ENCODE peak calls at places on chromosome 1, in nine cellular contexts. One of them, this sample, is unnamed.

GRCh38 chr1:152347116-152347728 is 12.6 kb downstream of the FLG2 start:
- DNase-seq in AG04449: no peak
- DNase-seq in activated T-helper 1 cell treated with Interleukin-2 at 50 U/mL for 16 hours: peak
- DNase-seq in amygdala: no peak
- DNase-seq in fibroblast of the conjunctiva: peak
- DNase-seq in endothelial cell: peak
- DNase-seq in adipocyte: peak
- DNase-seq in body of pancreas: peak
- DNase-seq in activated CD8-positive, alpha-beta T cell treated with anti-CD3 and anti-CD28 coated beads, Interleukin-2, amount 10 ng/mL, durations not matched to agents 7 days and 5 days: peak
- DNase-seq in this sample: no peak

GRCh38 chr1:198641506-198641905 is 2.7 kb downstream of the PTPRC start:
- DNase-seq in fibroblast of the conjunctiva: no peak
- DNase-seq in activated T-helper 1 cell treated with Interleukin-2 at 50 U/mL for 16 hours: no peak
- DNase-seq in endothelial cell: no peak
- DNase-seq in amygdala: no peak
- DNase-seq in AG04449: no peak
- DNase-seq in adipocyte: no peak
- DNase-seq in body of pancreas: no peak
- DNase-seq in activated CD8-positive, alpha-beta T cell treated with anti-CD3 and anti-CD28 coated beads, Interleukin-2, amount 10 ng/mL, durations not matched to agents 7 days and 5 days: peak
- DNase-seq in this sample: no peak

GRCh38 chr1:155052412-155053400 is 1.6 kb downstream of the ADAM15 start:
- DNase-seq in AG04449: no peak
- DNase-seq in endothelial cell: no peak
- DNase-seq in body of pancreas: no peak
- DNase-seq in activated CD8-positive, alpha-beta T cell treated with anti-CD3 and anti-CD28 coated beads, Interleukin-2, amount 10 ng/mL, durations not matched to agents 7 days and 5 days: peak
- DNase-seq in activated T-helper 1 cell treated with Interleukin-2 at 50 U/mL for 16 hours: no peak
- DNase-seq in fibroblast of the conjunctiva: no peak
- DNase-seq in adipocyte: no peak
- DNase-seq in amygdala: no peak
- DNase-seq in this sample: no peak

GRCh38 chr1:156502749-156503671 is 2.4 kb upstream of the MEF2D start:
- DNase-seq in fibroblast of the conjunctiva: peak
- DNase-seq in adipocyte: peak
- DNase-seq in endothelial cell: no peak
- DNase-seq in activated CD8-positive, alpha-beta T cell treated with anti-CD3 and anti-CD28 coated beads, Interleukin-2, amount 10 ng/mL, durations not matched to agents 7 days and 5 days: no peak
- DNase-seq in amygdala: peak
- DNase-seq in AG04449: peak
- DNase-seq in body of pancreas: peak
- DNase-seq in activated T-helper 1 cell treated with Interleukin-2 at 50 U/mL for 16 hours: no peak
- DNase-seq in this sample: no peak

GRCh38 chr1:156693858-156694562 is 11.4 kb downstream of the CRABP2 start:
- DNase-seq in activated T-helper 1 cell treated with Interleukin-2 at 50 U/mL for 16 hours: no peak
- DNase-seq in activated CD8-positive, alpha-beta T cell treated with anti-CD3 and anti-CD28 coated beads, Interleukin-2, amount 10 ng/mL, durations not matched to agents 7 days and 5 days: no peak
- DNase-seq in amygdala: no peak
- DNase-seq in adipocyte: no peak
- DNase-seq in fibroblast of the conjunctiva: no peak
- DNase-seq in body of pancreas: no peak
- DNase-seq in endothelial cell: peak
- DNase-seq in AG04449: no peak
- DNase-seq in this sample: no peak

GRCh38 chr1:203797948-203798347 is 2.5 kb downstream of the ZBED6 start:
- DNase-seq in endothelial cell: no peak
- DNase-seq in adipocyte: no peak
- DNase-seq in AG04449: no peak
- DNase-seq in activated CD8-positive, alpha-beta T cell treated with anti-CD3 and anti-CD28 coated beads, Interleukin-2, amount 10 ng/mL, durations not matched to agents 7 days and 5 days: no peak
- DNase-seq in activated T-helper 1 cell treated with Interleukin-2 at 50 U/mL for 16 hours: no peak
- DNase-seq in fibroblast of the conjunctiva: no peak
- DNase-seq in amygdala: no peak
- DNase-seq in body of pancreas: no peak
- DNase-seq in this sample: no peak

GRCh38 chr1:159962176-159962575 is 8.1 kb upstream of the SLAMF9 start:
- DNase-seq in body of pancreas: no peak
- DNase-seq in AG04449: no peak
- DNase-seq in fibroblast of the conjunctiva: no peak
- DNase-seq in amygdala: no peak
- DNase-seq in adipocyte: no peak
- DNase-seq in endothelial cell: no peak
- DNase-seq in activated T-helper 1 cell treated with Interleukin-2 at 50 U/mL for 16 hours: no peak
- DNase-seq in activated CD8-positive, alpha-beta T cell treated with anti-CD3 and anti-CD28 coated beads, Interleukin-2, amount 10 ng/mL, durations not matched to agents 7 days and 5 days: no peak
- DNase-seq in this sample: no peak

GRCh38 chr1:20380616-20381035 is 90.0 kb downstream of the VWA5B1 start:
- DNase-seq in activated CD8-positive, alpha-beta T cell treated with anti-CD3 and anti-CD28 coated beads, Interleukin-2, amount 10 ng/mL, durations not matched to agents 7 days and 5 days: no peak
- DNase-seq in endothelial cell: no peak
- DNase-seq in adipocyte: peak
- DNase-seq in body of pancreas: no peak
- DNase-seq in amygdala: no peak
- DNase-seq in fibroblast of the conjunctiva: peak
- DNase-seq in activated T-helper 1 cell treated with Interleukin-2 at 50 U/mL for 16 hours: no peak
- DNase-seq in AG04449: peak
- DNase-seq in this sample: no peak

GRCh38 chr1:25616080-25616931 is at the start of gene MAN1C1:
- DNase-seq in body of pancreas: peak
- DNase-seq in amygdala: peak
- DNase-seq in activated CD8-positive, alpha-beta T cell treated with anti-CD3 and anti-CD28 coated beads, Interleukin-2, amount 10 ng/mL, durations not matched to agents 7 days and 5 days: peak
- DNase-seq in activated T-helper 1 cell treated with Interleukin-2 at 50 U/mL for 16 hours: peak
- DNase-seq in endothelial cell: peak
- DNase-seq in AG04449: no peak
- DNase-seq in fibroblast of the conjunctiva: peak
- DNase-seq in adipocyte: peak
- DNase-seq in this sample: peak